ENCODE peak calls at places on chromosomes 3 and 15, in seven cellular contexts. X is neuronal stem cell, L is mesenchymal stem cell, U is H9, R is IMR-90, D is mesendoderm, B is trophoblast cell. M is an unnamed sample. For H3K4me1, the result is how much of the 10 kb centered on the place peaks cover.

GRCh38 chr3:99504258-99504657 is 134.1 kb upstream of the COL8A1 start:
- DNase-seq in D (no peak), L (peak), U (no peak), B (peak), X (no peak), R (peak), M (no peak)

GRCh38 chr3:115146032-115146417 is 1.1 kb downstream of the ZBTB20 start:
- DNase-seq in R (peak), L (peak), B (peak), U (peak), D (peak), X (peak), M (no peak)

GRCh38 chr3:107461721-107462120 is 61.0 kb upstream of the BBX start:
- DNase-seq in R (no peak), B (no peak), L (no peak), D (no peak), U (no peak), X (no peak), M (no peak)

GRCh38 chr15:51341366-51342248 is at the start of gene GLDN:
- DNase-seq in L (peak), U (peak), X (peak), B (peak), R (peak), D (peak), M (peak)

GRCh38 chr3:195186041-195186709 is 84.8 kb downstream of the XXYLT1 start:
- DNase-seq in L (no peak), D (no peak), X (no peak), R (no peak), B (no peak), U (no peak), M (no peak)

GRCh38 chr3:147396709-147397046 is 9.7 kb downstream of the ZIC4 start:
- DNase-seq in B (no peak), R (no peak), L (no peak), X (no peak), D (no peak), U (no peak), M (no peak)

GRCh38 chr15:99961011-99961441 is 227.8 kb upstream of the LYSMD4 start:
- DNase-seq in D (peak), R (no peak), L (peak), U (peak), B (peak), X (no peak), M (no peak)

GRCh38 chr3:34793066-34793465 is 846.3 kb upstream of the ARPP21 start:
- DNase-seq in D (no peak), X (no peak), L (no peak), B (no peak), U (no peak), R (no peak), M (no peak)

GRCh38 chr3:171807129-171807675 is 3.1 kb downstream of the PLD1 start:
- DNase-seq in X (no peak), L (no peak), R (no peak), B (no peak), U (no peak), D (no peak), M (no peak)

GRCh38 chr15:91694829-91695205 is 158.7 kb upstream of the SLCO3A1 start:
- DNase-seq in B (peak), D (no peak), X (no peak), L (no peak), R (peak), U (no peak), M (no peak)

GRCh38 chr3:27589795-27590194 is 105.6 kb upstream of the SLC4A7 start:
- DNase-seq in B (peak), L (no peak), X (no peak), U (no peak), R (peak), D (peak), M (no peak)

GRCh38 chr3:64067510-64068346 is 44.4 kb upstream of the PSMD6 start:
- DNase-seq in B (no peak), R (peak), X (no peak), D (no peak), U (no peak), L (no peak), M (no peak)

GRCh38 chr3:122577409-122578028 is at the start of gene PARP15:
- DNase-seq in B (no peak), X (no peak), D (peak), L (peak), U (peak), R (no peak), M (peak)

GRCh38 chr15:86445750-86446149 is 366.1 kb downstream of the AGBL1 start:
- DNase-seq in D (no peak), L (no peak), X (no peak), B (no peak), R (no peak), U (no peak), M (no peak)

GRCh38 chr3:151096697-151097096 is 11.2 kb downstream of the MED12L start:
- DNase-seq in L (no peak), R (no peak), U (no peak), X (no peak), B (no peak), D (no peak), M (peak)

GRCh38 chr3:106454497-106454896 is 585.7 kb upstream of the CBLB start:
- DNase-seq in D (no peak), R (no peak), X (no peak), U (no peak), L (no peak), B (no peak), M (no peak)
- H3K4me1 ChIP-seq in D (under half), R (under half), X (under half), U (under half), L (under half), B (under half), M (under half)

GRCh38 chr3:103184772-103185171 is 750.0 kb downstream of the ZPLD1 start:
- DNase-seq in X (no peak), R (no peak), D (no peak), U (no peak), L (no peak), B (no peak), M (no peak)
- H3K4ac ChIP-seq in X (no peak), R (no peak), D (no peak), U (no peak), L (no peak), B (no peak), M (no peak)

DNA sequence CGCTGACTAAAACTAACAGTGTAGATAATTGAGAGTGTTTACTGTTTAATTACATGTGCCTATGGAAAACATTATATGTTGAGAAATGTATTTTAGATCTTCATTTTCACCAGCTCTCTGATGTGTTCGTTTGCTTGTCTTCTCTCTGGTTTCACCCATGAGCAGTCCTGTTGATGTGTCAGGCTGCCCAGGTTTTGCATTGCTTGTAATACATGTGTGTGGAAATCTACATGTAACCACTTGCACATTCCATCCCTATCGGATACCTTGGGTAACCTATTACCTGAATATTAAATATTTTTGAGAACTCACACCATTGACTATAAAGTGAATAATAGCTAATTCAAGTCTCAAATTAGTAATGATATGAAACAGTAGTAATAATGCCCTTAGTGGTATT is 13.1 kb downstream of the PPP4R2 start:
- DNase-seq in B (no peak), X (no peak), R (no peak), L (no peak), D (no peak), U (no peak), M (no peak)
- H3K9ac ChIP-seq in B (no peak), X (no peak), R (no peak), L (no peak), D (no peak), U (no peak), M (no peak)

GRCh38 chr3:149086232-149086988 is at the start of gene HLTF:
- DNase-seq in B (peak), L (peak), R (peak), X (peak), U (peak), D (peak), M (peak)
- H3K4me1 ChIP-seq in B (under half), L (under half), R (under half), X (under half), U (under half), D (under half), M (under half)

GRCh38 chr3:133038731-133039398 is 674 bp downstream of the TMEM108 start:
- DNase-seq in U (peak), L (no peak), B (peak), X (peak), D (peak), R (no peak), M (peak)
- H3K4ac ChIP-seq in U (no peak), L (no peak), B (no peak), X (no peak), D (no peak), R (no peak), M (no peak)

GRCh38 chr15:40766194-40766830 is 2.4 kb downstream of the GCHFR start:
- DNase-seq in R (peak), X (no peak), U (no peak), D (no peak), L (no peak), B (no peak), M (no peak)
- H3K9ac ChIP-seq in R (no peak), X (no peak), U (no peak), D (peak), L (no peak), B (no peak), M (no peak)